ENCODE peak calls at places on chromosomes 11 and 22, in seven cellular contexts. M is effector memory CD4-positive, alpha-beta T cell; C is RWPE1; B is mammary epithelial cell; T is MM.1S; L is CD8-positive, alpha-beta T cell; Q is A549. D is an unnamed sample.

GRCh38 chr11:17812286-17813187 is 78.0 kb downstream of the KCNC1 start:
- DNase-seq in M (no peak), B (no peak), C (no peak), Q (no peak), T (no peak), L (no peak), D (no peak)

GRCh38 chr11:107665016-107665415 is 46.8 kb downstream of the SLN start:
- DNase-seq in L (no peak), Q (no peak), T (no peak), B (peak), C (no peak), M (no peak), D (no peak)

GRCh38 chr22:25875461-25875860 is 133.5 kb downstream of the MYO18B start:
- DNase-seq in L (no peak), C (no peak), M (no peak), Q (no peak), B (no peak), T (no peak), D (no peak)

GRCh38 chr11:92224394-92225205 is at the start of gene FAT3:
- DNase-seq in B (peak), T (no peak), Q (peak), M (no peak), C (peak), L (no peak), D (no peak)

GRCh38 chr11:117658809-117659208 is 138.2 kb downstream of the DSCAML1 start:
- DNase-seq in L (no peak), B (no peak), T (no peak), M (no peak), C (no peak), Q (no peak), D (no peak)

GRCh38 chr11:74842967-74843366 is 94.3 kb downstream of the RNF169 start:
- DNase-seq in M (no peak), L (no peak), B (no peak), C (no peak), T (no peak), Q (no peak), D (no peak)

GRCh38 chr11:128399722-128400121 is 187.6 kb downstream of the ETS1 start:
- DNase-seq in L (no peak), B (no peak), Q (no peak), M (no peak), C (no peak), T (no peak), D (no peak)

GRCh38 chr11:35169754-35170153 is 30.8 kb downstream of the CD44 start:
- DNase-seq in C (no peak), Q (no peak), B (no peak), L (no peak), M (no peak), T (no peak), D (no peak)

GRCh38 chr11:15603208-15603607 is 488.5 kb downstream of the INSC start:
- DNase-seq in B (no peak), Q (no peak), M (no peak), C (no peak), T (no peak), L (no peak), D (no peak)

GRCh38 chr11:67423891-67424613 is 4.2 kb upstream of the RPS6KB2 start:
- DNase-seq in M (no peak), T (no peak), Q (no peak), B (no peak), L (no peak), C (no peak), D (no peak)

GRCh38 chr11:132337819-132338416 is 967.5 kb downstream of the NTM start:
- DNase-seq in B (no peak), Q (no peak), M (no peak), L (no peak), C (no peak), T (peak), D (no peak)

GRCh38 chr22:48091656-48092223 is 1329.3 kb downstream of the TBC1D22A start:
- DNase-seq in M (no peak), L (no peak), T (no peak), C (no peak), B (no peak), Q (no peak), D (no peak)

GRCh38 chr11:126888126-126888712 is 112.4 kb downstream of the KIRREL3 start:
- DNase-seq in C (no peak), B (no peak), M (no peak), Q (no peak), L (no peak), T (no peak), D (no peak)

GRCh38 chr22:47204002-47204979 is 441.8 kb downstream of the TBC1D22A start:
- DNase-seq in T (no peak), M (no peak), B (no peak), C (no peak), L (no peak), Q (no peak), D (no peak)

GRCh38 chr11:122724520-122724919 is 69.0 kb downstream of the UBASH3B start:
- DNase-seq in L (no peak), M (no peak), T (no peak), B (no peak), C (no peak), Q (no peak), D (no peak)
- H3K27ac ChIP-seq in L (no peak), M (no peak), T (peak), B (no peak), C (no peak), Q (no peak), D (no peak)

GRCh38 chr22:49936973-49937757 is 18.7 kb downstream of the CRELD2 start:
- DNase-seq in B (no peak), C (no peak), L (no peak), T (no peak), M (no peak), Q (no peak), D (peak)

GRCh38 chr22:49935561-49935960 is 17.1 kb downstream of the CRELD2 start:
- DNase-seq in C (no peak), M (no peak), B (no peak), Q (no peak), L (no peak), T (no peak), D (no peak)

GRCh38 chr22:49938565-49939136 is 20.2 kb downstream of the CRELD2 start:
- DNase-seq in C (no peak), L (no peak), B (no peak), T (no peak), Q (no peak), M (no peak), D (no peak)

GRCh38 chr22:49936018-49936972 is 17.9 kb downstream of the CRELD2 start:
- DNase-seq in L (peak), C (peak), M (peak), Q (no peak), B (peak), T (peak), D (peak)

GRCh38 chr22:49937758-49938564 is 19.5 kb downstream of the CRELD2 start:
- DNase-seq in T (peak), C (no peak), Q (no peak), L (no peak), M (no peak), B (no peak), D (peak)
- H3K27ac ChIP-seq in T (no peak), C (peak), Q (no peak), L (no peak), M (peak), B (no peak), D (peak)

GRCh38 chr11:10900686-10901415 is 43.0 kb upstream of the ZBED5 start:
- DNase-seq in T (no peak), M (no peak), C (peak), Q (no peak), B (peak), L (no peak), D (no peak)

GRCh38 chr11:10906521-10906920 is 48.7 kb upstream of the ZBED5 start:
- DNase-seq in Q (no peak), C (no peak), T (no peak), B (no peak), M (no peak), L (no peak), D (no peak)

GRCh38 chr11:10899542-10899830 is 41.6 kb upstream of the ZBED5 start:
- DNase-seq in Q (no peak), B (peak), M (no peak), L (no peak), C (peak), T (no peak), D (no peak)

GRCh38 chr11:10902301-10902700 is 44.4 kb upstream of the ZBED5 start:
- DNase-seq in L (no peak), M (no peak), C (no peak), T (no peak), B (no peak), Q (no peak), D (no peak)

GRCh38 chr11:10902756-10903155 is 44.9 kb upstream of the ZBED5 start:
- DNase-seq in M (no peak), C (no peak), Q (no peak), B (no peak), T (no peak), L (no peak), D (no peak)
- H3K27ac ChIP-seq in M (no peak), C (peak), Q (no peak), B (no peak), T (no peak), L (no peak), D (no peak)

GRCh38 chr11:43693069-43693468 is 12.5 kb downstream of the HSD17B12 start:
- DNase-seq in T (no peak), L (no peak), M (no peak), C (no peak), B (no peak), Q (no peak), D (no peak)
- H3K27ac ChIP-seq in T (no peak), L (no peak), M (no peak), C (no peak), B (no peak), Q (no peak), D (no peak)

GRCh38 chr22:38126928-38127668 is 16.6 kb upstream of the BAIAP2L2 start:
- DNase-seq in C (no peak), T (no peak), M (no peak), Q (no peak), B (no peak), L (no peak), D (no peak)
- H3K27ac ChIP-seq in C (no peak), T (no peak), M (no peak), Q (no peak), B (no peak), L (no peak), D (no peak)

DNA sequence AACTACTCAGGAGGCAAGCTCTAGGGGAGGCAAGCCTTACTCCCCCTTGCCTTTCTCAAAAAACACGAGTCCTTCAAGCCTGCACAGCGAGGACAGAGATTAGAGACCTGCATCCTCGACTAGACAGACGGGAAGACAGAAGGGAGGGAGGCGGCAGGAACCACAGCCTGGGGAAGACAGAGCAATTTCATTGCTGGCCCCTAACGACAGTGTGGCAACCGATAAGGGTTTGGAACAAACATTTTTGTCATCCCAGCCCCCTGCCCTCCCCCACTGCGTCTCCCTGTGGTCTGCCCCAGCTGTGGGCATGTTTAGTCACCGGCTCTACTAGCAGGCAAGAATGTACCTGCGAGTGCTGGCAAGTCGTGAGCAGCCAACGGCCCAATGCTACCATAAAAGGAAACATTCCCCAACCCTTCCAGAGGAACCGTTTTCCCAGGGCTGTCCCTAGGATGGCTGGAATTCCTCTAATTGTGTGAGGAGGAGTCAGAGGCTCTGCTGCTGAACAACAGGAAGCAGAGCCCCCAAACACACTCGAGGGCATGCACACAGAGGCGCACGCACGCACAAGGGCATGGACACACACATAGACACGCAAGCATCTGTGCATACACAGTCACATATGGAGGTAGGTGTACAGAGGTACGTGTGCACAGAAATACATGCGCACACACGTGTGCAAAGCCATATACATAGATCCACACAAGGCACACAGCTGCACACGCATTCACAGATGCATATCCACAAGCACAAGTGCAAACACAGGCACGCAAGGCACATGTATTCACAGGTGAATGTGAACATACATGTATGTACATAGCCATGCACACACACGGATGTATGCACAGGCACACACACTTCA is 58.3 kb downstream of the MYH9 start:
- DNase-seq in B (peak), C (peak), M (peak), Q (peak), T (no peak), L (peak), D (no peak)
- H3K27ac ChIP-seq in B (peak), C (peak), M (peak), Q (peak), T (no peak), L (peak), D (peak)

GRCh38 chr11:45983471-45983845 is 61.0 kb downstream of the LARGE2 start:
- DNase-seq in M (no peak), C (no peak), T (no peak), Q (no peak), L (no peak), B (no peak), D (no peak)

GRCh38 chr11:45985212-45985611 is 62.8 kb downstream of the LARGE2 start:
- DNase-seq in L (no peak), T (no peak), C (no peak), B (no peak), M (no peak), Q (no peak), D (no peak)

GRCh38 chr11:45984192-45984591 is 61.7 kb downstream of the LARGE2 start:
- DNase-seq in C (no peak), B (no peak), L (no peak), M (no peak), Q (no peak), T (no peak), D (no peak)

DNA sequence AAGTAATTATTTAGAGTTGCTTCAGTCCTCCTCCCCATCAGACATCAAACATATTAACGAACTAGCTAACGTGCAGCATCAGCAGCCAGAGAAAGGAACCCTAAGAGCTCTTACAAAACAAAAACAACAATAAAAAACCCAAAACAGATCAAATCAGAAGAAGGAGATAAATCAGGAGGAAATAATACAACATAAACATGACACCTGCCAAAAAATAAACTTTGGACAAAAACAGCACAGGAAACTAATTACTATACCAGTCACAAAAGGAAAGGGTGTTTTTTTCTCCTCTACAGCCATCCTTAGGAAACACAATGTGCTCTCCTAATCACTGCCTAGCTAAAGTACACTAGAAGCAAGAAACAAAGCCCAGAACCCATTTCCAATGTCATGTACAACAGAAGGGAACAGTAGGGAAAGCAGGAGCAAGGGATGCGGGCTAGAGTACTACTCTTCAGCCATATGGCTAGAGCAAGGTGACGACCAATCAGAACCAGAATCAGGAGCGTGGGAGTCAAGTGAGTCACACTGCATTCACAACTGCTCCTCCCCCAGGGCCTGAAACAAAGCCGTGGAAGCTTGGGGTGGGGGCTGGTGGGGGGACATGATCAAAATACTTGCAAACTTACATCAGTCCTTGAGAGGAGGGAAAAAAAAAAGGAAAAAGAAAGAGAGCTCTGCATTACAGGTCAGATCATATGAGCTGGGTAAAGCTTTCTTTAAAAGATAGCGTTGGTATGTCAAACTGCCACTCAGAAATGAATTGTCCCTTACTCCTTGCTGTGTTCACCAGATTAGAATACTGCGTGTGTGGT is 60.4 kb downstream of the LARGE2 start:
- DNase-seq in T (no peak), C (peak), Q (no peak), B (peak), L (no peak), M (no peak), D (peak)
- H3K27ac ChIP-seq in T (no peak), C (no peak), Q (no peak), B (no peak), L (no peak), M (no peak), D (no peak)

DNA sequence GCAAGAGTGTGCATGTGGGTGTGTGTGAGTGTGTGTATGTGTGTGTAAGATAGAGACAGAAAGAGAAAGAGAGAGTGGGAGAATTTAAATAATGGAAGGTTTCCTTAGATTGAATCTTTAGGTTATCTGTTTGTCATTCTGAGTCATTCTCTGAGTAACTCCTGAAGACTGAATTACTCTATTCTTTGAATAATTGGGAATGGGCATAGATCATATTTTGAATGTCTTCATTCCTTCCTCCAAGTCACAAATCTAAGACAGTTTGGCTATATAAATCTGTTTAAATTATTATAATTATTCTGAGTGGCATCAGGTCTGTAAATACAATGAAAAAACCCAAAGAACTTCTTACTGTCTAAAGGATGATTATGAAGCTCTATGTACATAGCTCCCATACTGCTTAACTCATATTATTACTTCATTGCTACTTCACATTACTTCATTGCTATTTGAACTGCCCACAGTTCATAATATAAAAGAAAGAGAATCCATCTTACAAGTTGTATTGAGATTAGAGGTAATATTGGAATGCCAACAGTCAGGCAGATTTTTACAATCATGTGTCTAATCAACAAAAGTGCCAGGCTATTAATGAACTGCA is 346.6 kb upstream of the CCDC179 start:
- DNase-seq in L (no peak), T (no peak), Q (no peak), M (no peak), C (peak), B (peak), D (no peak)
- H3K27ac ChIP-seq in L (no peak), T (no peak), Q (no peak), M (no peak), C (no peak), B (no peak), D (no peak)

GRCh38 chr11:130897262-130898182 is 18.8 kb downstream of the SNX19 start:
- DNase-seq in Q (no peak), M (no peak), T (no peak), L (no peak), C (peak), B (peak), D (no peak)
- H3K27ac ChIP-seq in Q (peak), M (no peak), T (no peak), L (no peak), C (peak), B (peak), D (peak)

D was measured in substantia nigra.